ENCODE peak calls at places on chromosomes 12 and 14, in four cellular contexts. G is endothelial cell, F is AG10803, T is HFF-Myc. U is an unnamed sample.

GRCh38 chr14:53304726-53305381 is 151.7 kb upstream of the DDHD1 start:
- DNase-seq in G (no peak), F (peak), T (no peak), U (no peak)

GRCh38 chr14:93137864-93138263 is 22.1 kb upstream of the ITPK1 start:
- DNase-seq in G (no peak), F (no peak), T (no peak), U (no peak)

GRCh38 chr12:450438-450837 is 9.3 kb upstream of the B4GALNT3 start:
- DNase-seq in G (no peak), F (no peak), T (no peak), U (no peak)

GRCh38 chr12:67043771-67044170 is 225.4 kb upstream of the CAND1 start:
- DNase-seq in G (no peak), F (no peak), T (no peak), U (no peak)

GRCh38 chr12:106085213-106085612 is 53.5 kb downstream of the NUAK1 start:
- DNase-seq in G (no peak), F (no peak), T (no peak), U (no peak)

GRCh38 chr14:94342334-94342934 is 19.3 kb upstream of the SERPINA6 start:
- DNase-seq in G (no peak), F (peak), T (peak), U (peak)

GRCh38 chr12:49058366-49059062 is 2.1 kb downstream of the KMT2D start:
- DNase-seq in G (no peak), F (no peak), T (no peak), U (no peak)

GRCh38 chr14:100530270-100531072 is 56.7 kb downstream of the BEGAIN start:
- DNase-seq in G (no peak), F (no peak), T (no peak), U (no peak)

GRCh38 chr14:69299286-69300035 is 39.5 kb downstream of the GALNT16 start:
- DNase-seq in G (peak), F (no peak), T (no peak), U (no peak)

GRCh38 chr14:34331728-34332623 is 130.1 kb downstream of the SPTSSA start:
- DNase-seq in G (peak), F (peak), T (peak), U (peak)

GRCh38 chr12:26701604-26702215 is 131.3 kb downstream of the ITPR2 start:
- DNase-seq in G (no peak), F (peak), T (no peak), U (peak)

GRCh38 chr14:29584992-29585391 is 342.7 kb downstream of the PRKD1 start:
- DNase-seq in G (no peak), F (peak), T (peak), U (peak)

GRCh38 chr12:81369175-81369574 is 291.3 kb downstream of the ACSS3 start:
- DNase-seq in G (no peak), F (no peak), T (no peak), U (no peak)

GRCh38 chr14:60686865-60687264 is 37.3 kb downstream of the SIX4 start:
- DNase-seq in G (no peak), F (no peak), T (no peak), U (no peak)

GRCh38 chr12:62709321-62709720 is 225.6 kb downstream of the PPM1H start:
- DNase-seq in G (no peak), F (no peak), T (no peak), U (no peak)

GRCh38 chr12:53712059-53712643 is 15.1 kb downstream of the CALCOCO1 start:
- DNase-seq in G (no peak), F (no peak), T (no peak), U (no peak)

GRCh38 chr14:58641509-58641908 is 3.7 kb downstream of the DACT1 start:
- DNase-seq in G (no peak), F (no peak), T (no peak), U (no peak)

GRCh38 chr12:113061061-113061694 is 4.6 kb downstream of the DTX1 start:
- DNase-seq in G (no peak), F (no peak), T (no peak), U (no peak)

GRCh38 chr12:106205208-106206069 is 42.4 kb downstream of the CKAP4 start:
- DNase-seq in G (no peak), F (peak), T (no peak), U (peak)

GRCh38 chr12:9756174-9756573 is 4.5 kb downstream of the CD69 start:
- DNase-seq in G (no peak), F (no peak), T (no peak), U (no peak)

GRCh38 chr14:63205281-63205575 is 985 bp downstream of the RHOJ start:
- DNase-seq in G (no peak), F (no peak), T (no peak), U (no peak)

GRCh38 chr14:20176330-20176729 is 14.4 kb upstream of the OR11G2 start:
- DNase-seq in G (no peak), F (no peak), T (no peak), U (no peak)

GRCh38 chr12:65022441-65022840 is 98.7 kb downstream of the WIF1 start:
- DNase-seq in G (no peak), F (no peak), T (no peak), U (no peak)

GRCh38 chr12:11943919-11944318 is 126.8 kb upstream of the BCL2L14 start:
- DNase-seq in G (no peak), F (no peak), T (no peak), U (no peak)

GRCh38 chr14:53360821-53361220 is 207.7 kb upstream of the DDHD1 start:
- DNase-seq in G (no peak), F (no peak), T (no peak), U (no peak)

GRCh38 chr12:132904718-132905328 is 17.4 kb upstream of the CHFR start:
- DNase-seq in G (peak), F (peak), T (no peak), U (no peak)

GRCh38 chr14:21921453-21921852 is 247.8 kb upstream of the OR4E1 start:
- DNase-seq in G (no peak), F (no peak), T (no peak), U (no peak)

GRCh38 chr12:29510591-29511174 is 13.2 kb upstream of the OVCH1 start:
- DNase-seq in G (no peak), F (no peak), T (no peak), U (no peak)

GRCh38 chr14:101116486-101117130 is 213.1 kb upstream of the RTL1 start:
- DNase-seq in G (no peak), F (no peak), T (no peak), U (no peak)

GRCh38 chr14:95564060-95564459 is 29.2 kb downstream of the GLRX5 start:
- DNase-seq in G (no peak), F (peak), T (no peak), U (no peak)

GRCh38 chr14:50800032-50800431 is 30.9 kb downstream of the NIN start:
- DNase-seq in G (no peak), F (no peak), T (no peak), U (peak)

GRCh38 chr12:108047130-108047550 is 81.9 kb upstream of the WSCD2 start:
- DNase-seq in G (no peak), F (peak), T (no peak), U (no peak)

GRCh38 chr12:18690653-18691052 is 47.2 kb downstream of the PLCZ1 start:
- DNase-seq in G (no peak), F (peak), T (peak), U (peak)

GRCh38 chr14:78029471-78030372 is 140.5 kb upstream of the NRXN3 start:
- DNase-seq in G (no peak), F (no peak), T (no peak), U (no peak)

GRCh38 chr12:2864198-2864597 is 7.4 kb upstream of the TEX52 start:
- DNase-seq in G (no peak), F (no peak), T (no peak), U (no peak)

U was measured in HFFc6.